ENCODE peak calls at places on chromosomes 13 and 19, in six cellular contexts. T, F, E, I, X and M are unnamed samples.

GRCh38 chr13:29165840-29166239 is 345.7 kb downstream of the MTUS2 start:
- DNase-seq in T (no peak), F (no peak), E (no peak), I (no peak), X (no peak), M (no peak)

GRCh38 chr19:29457413-29457812 is 68.4 kb upstream of the VSTM2B start:
- DNase-seq in T (no peak), F (no peak), E (no peak), I (no peak), X (no peak), M (no peak)

GRCh38 chr13:49791753-49792549 is 531 bp downstream of the KPNA3 start:
- DNase-seq in T (peak), F (peak), E (peak), I (peak), X (peak), M (peak)

GRCh38 chr13:110910013-110910890 is 4.6 kb downstream of the ANKRD10 start:
- DNase-seq in T (no peak), F (no peak), E (no peak), I (no peak), X (no peak), M (no peak)

GRCh38 chr19:5691930-5692784 is 2.1 kb downstream of the RPL36 start:
- DNase-seq in T (peak), F (no peak), E (peak), I (no peak), X (no peak), M (no peak)

GRCh38 chr19:50461066-50461875 is 15.0 kb upstream of the EMC10 start:
- DNase-seq in T (peak), F (peak), E (peak), I (no peak), X (peak), M (peak)

GRCh38 chr13:74280795-74281490 is 146.7 kb upstream of the KLF12 start:
- DNase-seq in T (no peak), F (no peak), E (no peak), I (no peak), X (no peak), M (no peak)

GRCh38 chr13:107351305-107351704 is 783.4 kb upstream of the ARGLU1 start:
- DNase-seq in T (no peak), F (no peak), E (no peak), I (no peak), X (no peak), M (no peak)

GRCh38 chr19:11191934-11192333 is 5.4 kb downstream of the KANK2 start:
- DNase-seq in T (no peak), F (no peak), E (no peak), I (no peak), X (no peak), M (no peak)

GRCh38 chr13:82447452-82448030 is 1434.7 kb downstream of the SLITRK1 start:
- DNase-seq in T (no peak), F (no peak), E (no peak), I (no peak), X (no peak), M (no peak)

GRCh38 chr19:3506384-3507340 is 551 bp downstream of the FZR1 start:
- DNase-seq in T (no peak), F (peak), E (no peak), I (no peak), X (no peak), M (peak)

GRCh38 chr13:44404261-44405139 is 30.9 kb downstream of the SERP2 start:
- DNase-seq in T (no peak), F (no peak), E (no peak), I (peak), X (no peak), M (no peak)

GRCh38 chr19:29779921-29780320 is 31.9 kb upstream of the CCNE1 start:
- DNase-seq in T (no peak), F (no peak), E (no peak), I (no peak), X (no peak), M (no peak)

GRCh38 chr13:53490732-53491131 is 462.1 kb downstream of the OLFM4 start:
- DNase-seq in T (no peak), F (no peak), E (no peak), I (no peak), X (no peak), M (no peak)

GRCh38 chr13:113815151-113816058 is 48.5 kb downstream of the GAS6 start:
- DNase-seq in T (peak), F (peak), E (no peak), I (no peak), X (no peak), M (no peak)

GRCh38 chr13:28199089-28199488 is 60.7 kb downstream of the PAN3 start:
- DNase-seq in T (no peak), F (no peak), E (no peak), I (no peak), X (no peak), M (no peak)

GRCh38 chr13:60090579-60090978 is 73.1 kb downstream of the DIAPH3 start:
- DNase-seq in T (no peak), F (no peak), E (no peak), I (no peak), X (no peak), M (no peak)

GRCh38 chr13:112891477-112892401 is 77.3 kb upstream of the MCF2L start:
- DNase-seq in T (no peak), F (no peak), E (no peak), I (no peak), X (no peak), M (no peak)

GRCh38 chr13:48446454-48446853 is 33.5 kb upstream of the LPAR6 start:
- DNase-seq in T (no peak), F (no peak), E (no peak), I (no peak), X (no peak), M (no peak)

GRCh38 chr13:97030705-97031452 is 36.6 kb upstream of the OXGR1 start:
- DNase-seq in T (no peak), F (no peak), E (no peak), I (peak), X (no peak), M (peak)

GRCh38 chr13:110447058-110447511 is 114.4 kb downstream of the RAB20 start:
- DNase-seq in T (no peak), F (no peak), E (no peak), I (no peak), X (no peak), M (peak)

GRCh38 chr13:101700598-101700997 is 248.1 kb downstream of the ITGBL1 start:
- DNase-seq in T (no peak), F (no peak), E (no peak), I (no peak), X (peak), M (no peak)

GRCh38 chr13:95418946-95419345 is 117.7 kb upstream of the ABCC4 start:
- DNase-seq in T (no peak), F (no peak), E (no peak), I (no peak), X (no peak), M (no peak)

GRCh38 chr19:12890787-12891552 is at the start of gene GCDH:
- DNase-seq in T (peak), F (peak), E (peak), I (peak), X (peak), M (peak)

GRCh38 chr19:8050274-8051096 is 2.1 kb upstream of the CCL25 start:
- DNase-seq in T (peak), F (peak), E (peak), I (peak), X (peak), M (peak)

GRCh38 chr13:50615234-50615633 is 228.3 kb downstream of the DLEU7 start:
- DNase-seq in T (no peak), F (no peak), E (no peak), I (no peak), X (no peak), M (no peak)

GRCh38 chr13:42525035-42525504 is 48.9 kb upstream of the TNFSF11 start:
- DNase-seq in T (no peak), F (no peak), E (no peak), I (no peak), X (no peak), M (no peak)

GRCh38 chr19:13864513-13865242 is 12.3 kb upstream of the NANOS3 start:
- DNase-seq in T (no peak), F (no peak), E (no peak), I (no peak), X (no peak), M (no peak)

GRCh38 chr19:16041571-16042386 is 34.5 kb upstream of the TPM4 start:
- DNase-seq in T (peak), F (peak), E (peak), I (peak), X (peak), M (peak)

GRCh38 chr13:30581582-30581981 is 36.1 kb upstream of the USPL1 start:
- DNase-seq in T (no peak), F (peak), E (no peak), I (no peak), X (no peak), M (peak)

GRCh38 chr19:677201-677600 is 1.0 kb downstream of the FSTL3 start:
- DNase-seq in T (no peak), F (no peak), E (peak), I (no peak), X (no peak), M (no peak)

GRCh38 chr13:40480012-40480914 is 186.2 kb downstream of the FOXO1 start:
- DNase-seq in T (no peak), F (no peak), E (no peak), I (no peak), X (peak), M (no peak)

GRCh38 chr19:58549664-58550361 is 5.1 kb downstream of the CHMP2A start:
- DNase-seq in T (no peak), F (no peak), E (no peak), I (no peak), X (no peak), M (no peak)

GRCh38 chr13:32889986-32890565 is 126.1 kb upstream of the KL start:
- DNase-seq in T (no peak), F (no peak), E (no peak), I (no peak), X (no peak), M (no peak)

GRCh38 chr13:81395368-81395767 is 1054.4 kb upstream of the SPRY2 start:
- DNase-seq in T (no peak), F (no peak), E (no peak), I (no peak), X (no peak), M (no peak)

GRCh38 chr19:2261438-2262172 is 5.4 kb upstream of the JSRP1 start:
- DNase-seq in T (peak), F (peak), E (no peak), I (no peak), X (no peak), M (no peak)

GRCh38 chr13:49311816-49312215 is 64.1 kb downstream of the CDADC1 start:
- DNase-seq in T (no peak), F (no peak), E (no peak), I (no peak), X (no peak), M (no peak)

GRCh38 chr19:48614436-48615144 is at the start of gene FAM83E:
- DNase-seq in T (no peak), F (no peak), E (no peak), I (no peak), X (no peak), M (no peak)